ENCODE peak calls at places on chromosomes 11 and 22, in seven cellular contexts. H is H9, B is tibial nerve, J is neural progenitor cell, G is GM23248, O is neuronal stem cell, Z is thoracic aorta. X is an unnamed sample.
A peak's percentile ranks its signal among the peaks of the same experiment; 100 is the strongest.

GRCh38 chr11:103901656-103902055 is 134.8 kb upstream of the DDI1 start:
- DNase-seq in H (no peak), B (no peak), J (no peak), G (no peak), O (no peak), Z (no peak), X (no peak)

GRCh38 chr22:19224557-19224956 is 46.0 kb upstream of the SLC25A1 start:
- DNase-seq in H (no peak), B (no peak), J (no peak), G (no peak), O (no peak), Z (no peak), X (no peak)

GRCh38 chr22:30781271-30781875 is 86.7 kb downstream of the OSBP2 start:
- DNase-seq in H (no peak), B (no peak), J (no peak), G (peak; percentile 27), O (no peak), Z (no peak), X (no peak)

GRCh38 chr11:72229336-72229924 is 4.9 kb downstream of the INPPL1 start:
- DNase-seq in H (no peak), B (no peak), J (no peak), G (no peak), O (no peak), Z (no peak), X (no peak)

GRCh38 chr22:37663521-37664140 is 5.1 kb downstream of the PDXP start:
- DNase-seq in H (no peak), B (no peak), J (no peak), G (no peak), O (no peak), Z (no peak), X (no peak)

GRCh38 chr11:127800989-127801688 is 786.2 kb downstream of the ETS1 start:
- DNase-seq in H (no peak), B (no peak), J (no peak), G (no peak), O (no peak), Z (no peak), X (no peak)

GRCh38 chr11:111531687-111532364 is 8.7 kb upstream of the LAYN start:
- DNase-seq in H (no peak), B (no peak), J (no peak), G (peak; percentile 99), O (no peak), Z (no peak), X (no peak)

GRCh38 chr22:49240016-49240380 is 587.7 kb downstream of the BRD1 start:
- DNase-seq in H (peak; percentile 14), B (no peak), J (no peak), G (no peak), O (no peak), Z (no peak), X (no peak)

GRCh38 chr22:32803020-32803758 is 1.7 kb downstream of the TIMP3 start:
- DNase-seq in H (no peak), B (no peak), J (peak; percentile 40), G (peak; percentile 89), O (no peak), Z (no peak), X (no peak)

GRCh38 chr11:100791103-100791502 is 104.0 kb downstream of the ARHGAP42 start:
- DNase-seq in H (peak; percentile 57), B (no peak), J (no peak), G (no peak), O (no peak), Z (no peak), X (no peak)

GRCh38 chr11:100789500-100789899 is 102.4 kb downstream of the ARHGAP42 start:
- DNase-seq in H (no peak), B (no peak), J (no peak), G (no peak), O (no peak), Z (no peak), X (no peak)

GRCh38 chr11:100793525-100793924 is 106.4 kb downstream of the ARHGAP42 start:
- DNase-seq in H (no peak), B (no peak), J (no peak), G (no peak), O (no peak), Z (no peak), X (no peak)

GRCh38 chr11:100790073-100790472 is 103.0 kb downstream of the ARHGAP42 start:
- DNase-seq in H (no peak), B (no peak), J (no peak), G (no peak), O (no peak), Z (no peak), X (no peak)

DNA sequence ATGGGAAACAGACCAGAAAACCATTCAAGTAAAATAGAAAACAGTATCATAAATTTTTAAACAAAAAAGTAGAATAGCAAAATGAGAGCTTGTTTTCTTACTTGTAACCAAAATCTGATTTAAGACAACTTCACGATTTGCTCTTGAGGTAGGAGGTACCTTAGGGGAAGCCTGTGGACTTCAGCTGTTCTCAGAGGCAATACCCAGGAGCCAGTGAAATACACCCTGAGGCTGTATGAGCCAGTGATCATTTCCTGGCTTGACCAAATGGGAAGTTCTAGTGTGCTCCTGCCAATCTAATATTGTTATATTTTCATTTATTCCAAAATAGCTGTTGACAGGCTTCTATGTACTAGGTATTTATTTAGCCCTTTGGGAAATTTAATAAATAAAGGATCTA is 104.8 kb downstream of the ARHGAP42 start:
- DNase-seq in H (peak; percentile 53), B (no peak), J (no peak), G (peak; percentile 8), O (no peak), Z (no peak), X (no peak)
- H3K27ac ChIP-seq in H (peak overlapping the region; percentile 78), B (peak overlapping the region; percentile 71), J (no peak overlapping the region), G (no peak overlapping the region), O (no peak overlapping the region), Z (no peak overlapping the region), X (no peak overlapping the region)

DNA sequence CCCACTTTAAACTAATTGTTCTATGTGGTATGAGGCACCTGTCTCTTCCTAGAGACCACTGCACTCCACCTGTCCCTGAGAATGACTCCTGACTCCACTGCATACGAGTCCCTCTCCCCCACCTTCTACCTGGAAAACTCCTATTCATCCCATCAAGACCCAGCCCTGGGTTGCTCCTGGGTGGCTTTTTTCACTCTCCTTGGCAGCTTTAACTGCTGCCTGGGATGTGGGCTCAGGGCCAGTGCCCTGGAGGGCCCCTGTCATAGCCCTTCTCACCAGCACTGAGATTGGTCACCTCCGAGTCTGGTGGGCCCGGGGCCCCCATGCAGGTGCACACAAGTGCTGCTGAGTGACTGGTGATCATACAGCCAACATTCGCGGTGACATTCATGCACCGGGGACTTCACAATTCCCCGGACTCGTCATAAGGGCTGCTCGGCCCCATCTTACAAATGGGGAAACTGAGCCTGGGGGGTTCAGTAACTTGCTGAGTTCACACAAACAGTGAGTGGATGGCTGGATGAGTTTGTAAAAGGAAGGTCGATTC is 25.9 kb upstream of the TOLLIP start:
- DNase-seq in H (no peak), B (no peak), J (no peak), G (no peak), O (no peak), Z (no peak), X (no peak)
- H3K27ac ChIP-seq in H (no peak overlapping the region), B (no peak overlapping the region), J (no peak overlapping the region), G (peak overlapping the region; percentile 20), O (no peak overlapping the region), Z (no peak overlapping the region), X (no peak overlapping the region)

DNA sequence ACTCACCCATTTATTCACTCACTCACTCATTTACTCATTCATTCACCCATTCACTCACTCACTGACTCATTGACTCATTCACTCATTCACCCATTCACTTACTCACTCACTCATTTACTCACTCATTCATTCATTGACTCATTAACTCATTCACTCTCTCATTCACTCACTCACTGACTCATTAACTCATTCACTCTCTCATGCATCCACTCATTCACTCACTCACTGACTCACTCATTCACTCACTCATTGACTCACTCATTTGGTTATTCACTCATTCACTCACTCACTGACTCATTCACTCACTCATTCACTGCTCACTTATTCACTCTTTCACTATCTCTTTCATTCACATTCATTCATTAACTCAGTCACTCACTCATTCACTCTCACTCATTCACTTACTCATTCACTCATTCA is 2.5 kb upstream of the MUC5AC start:
- DNase-seq in H (no peak), B (no peak), J (no peak), G (no peak), O (no peak), Z (no peak), X (no peak)
- H3K27ac ChIP-seq in H (no peak overlapping the region), B (no peak overlapping the region), J (no peak overlapping the region), G (no peak overlapping the region), O (no peak overlapping the region), Z (no peak overlapping the region), X (no peak overlapping the region)

GRCh38 chr11:94934836-94935235 is 38.5 kb downstream of the CWC15 start:
- DNase-seq in H (no peak), B (no peak), J (no peak), G (peak; percentile 10), O (no peak), Z (no peak), X (no peak)

GRCh38 chr11:94938399-94939055 is 34.8 kb downstream of the CWC15 start:
- DNase-seq in H (no peak), B (peak; percentile 53), J (no peak), G (peak; percentile 88), O (no peak), Z (no peak), X (peak; percentile 22)

GRCh38 chr11:94933225-94934130 is 39.9 kb downstream of the CWC15 start:
- DNase-seq in H (no peak), B (no peak), J (no peak), G (peak; percentile 97), O (no peak), Z (no peak), X (no peak)

GRCh38 chr11:94932503-94932902 is 40.9 kb downstream of the CWC15 start:
- DNase-seq in H (no peak), B (no peak), J (no peak), G (peak; percentile 19), O (no peak), Z (no peak), X (no peak)

GRCh38 chr11:94934362-94934761 is 39.0 kb downstream of the CWC15 start:
- DNase-seq in H (peak; percentile 58), B (no peak), J (peak; percentile 56), G (peak; percentile 73), O (no peak), Z (no peak), X (no peak)
- H3K27ac ChIP-seq in H (no peak overlapping the region), B (peak overlapping the region; percentile 72), J (no peak overlapping the region), G (peak overlapping the region; percentile 91), O (no peak overlapping the region), Z (no peak overlapping the region), X (no peak overlapping the region)

DNA sequence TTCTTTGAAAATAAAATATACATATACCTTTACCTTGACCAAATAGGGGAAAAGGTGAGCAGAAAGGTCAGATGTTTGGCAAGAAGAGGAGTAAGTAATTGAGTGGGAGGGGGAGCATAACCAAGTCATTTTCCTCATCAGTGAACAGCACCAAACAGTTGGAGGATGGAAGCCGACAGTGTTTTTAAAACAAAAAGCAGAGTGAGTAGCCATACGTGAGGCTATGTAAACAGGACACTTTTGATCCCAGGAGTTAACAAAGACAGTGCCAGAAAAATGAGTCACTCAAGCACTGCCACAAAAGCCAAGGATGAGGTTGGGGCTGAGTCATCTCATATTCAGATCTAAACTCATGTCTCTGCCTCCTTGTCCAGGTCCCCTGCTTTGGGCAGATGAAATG is 734.7 kb downstream of the KCNA4 start:
- DNase-seq in H (no peak), B (no peak), J (no peak), G (peak; percentile 94), O (no peak), Z (no peak), X (no peak)
- H3K27ac ChIP-seq in H (no peak overlapping the region), B (no peak overlapping the region), J (no peak overlapping the region), G (peak overlapping the region; percentile 40), O (no peak overlapping the region), Z (no peak overlapping the region), X (no peak overlapping the region)

X was measured in substantia nigra.